ENCODE peak calls at places on chromosomes 3 and 15, in four cellular contexts. One of them, this sample, is unnamed.

GRCh38 chr3:123686254-123686653 is 101.4 kb upstream of the HACD2 start:
- DNase-seq in GDM1: no peak
- DNase-seq in T-helper 2 cell treated with Interferon-gamma antibody and Interleukin-4, amounts not matched to agents 5 μg/mL and 100 μg/mL, for 36 hours: no peak
- DNase-seq in glomerular endothelial cell: no peak
- DNase-seq in this sample: no peak

GRCh38 chr3:25362118-25362517 is 65.9 kb upstream of the RARB start:
- DNase-seq in glomerular endothelial cell: no peak
- DNase-seq in T-helper 2 cell treated with Interferon-gamma antibody and Interleukin-4, amounts not matched to agents 5 μg/mL and 100 μg/mL, for 36 hours: no peak
- DNase-seq in GDM1: no peak
- DNase-seq in this sample: no peak

GRCh38 chr3:161793194-161793825 is 296.7 kb downstream of the OTOL1 start:
- DNase-seq in T-helper 2 cell treated with Interferon-gamma antibody and Interleukin-4, amounts not matched to agents 5 μg/mL and 100 μg/mL, for 36 hours: no peak
- DNase-seq in GDM1: no peak
- DNase-seq in glomerular endothelial cell: no peak
- DNase-seq in this sample: no peak

GRCh38 chr3:184805351-184806038 is 6.5 kb upstream of the VPS8 start:
- DNase-seq in T-helper 2 cell treated with Interferon-gamma antibody and Interleukin-4, amounts not matched to agents 5 μg/mL and 100 μg/mL, for 36 hours: no peak
- DNase-seq in glomerular endothelial cell: no peak
- DNase-seq in GDM1: no peak
- DNase-seq in this sample: no peak

GRCh38 chr15:61057376-61057775 is 171.7 kb downstream of the RORA start:
- DNase-seq in T-helper 2 cell treated with Interferon-gamma antibody and Interleukin-4, amounts not matched to agents 5 μg/mL and 100 μg/mL, for 36 hours: no peak
- DNase-seq in GDM1: no peak
- DNase-seq in glomerular endothelial cell: no peak
- DNase-seq in this sample: no peak

GRCh38 chr3:180253283-180253682 is 216.5 kb upstream of the PEX5L start:
- DNase-seq in glomerular endothelial cell: no peak
- DNase-seq in GDM1: no peak
- DNase-seq in T-helper 2 cell treated with Interferon-gamma antibody and Interleukin-4, amounts not matched to agents 5 μg/mL and 100 μg/mL, for 36 hours: no peak
- DNase-seq in this sample: no peak

GRCh38 chr3:15300318-15301078 is 31.9 kb downstream of the SH3BP5 start:
- DNase-seq in glomerular endothelial cell: peak
- DNase-seq in T-helper 2 cell treated with Interferon-gamma antibody and Interleukin-4, amounts not matched to agents 5 μg/mL and 100 μg/mL, for 36 hours: no peak
- DNase-seq in GDM1: no peak
- DNase-seq in this sample: no peak

GRCh38 chr3:42032693-42033349 is 58.3 kb upstream of the TRAK1 start:
- DNase-seq in GDM1: no peak
- DNase-seq in T-helper 2 cell treated with Interferon-gamma antibody and Interleukin-4, amounts not matched to agents 5 μg/mL and 100 μg/mL, for 36 hours: no peak
- DNase-seq in glomerular endothelial cell: no peak
- DNase-seq in this sample: peak

GRCh38 chr15:99279783-99280307 is 28.6 kb downstream of the LRRC28 start:
- DNase-seq in GDM1: no peak
- DNase-seq in glomerular endothelial cell: no peak
- DNase-seq in T-helper 2 cell treated with Interferon-gamma antibody and Interleukin-4, amounts not matched to agents 5 μg/mL and 100 μg/mL, for 36 hours: peak
- DNase-seq in this sample: no peak

GRCh38 chr3:194273396-194274310 is 77.5 kb downstream of the CPN2 start:
- DNase-seq in glomerular endothelial cell: no peak
- DNase-seq in T-helper 2 cell treated with Interferon-gamma antibody and Interleukin-4, amounts not matched to agents 5 μg/mL and 100 μg/mL, for 36 hours: no peak
- DNase-seq in GDM1: no peak
- DNase-seq in this sample: no peak

GRCh38 chr15:43067717-43068461 is 37.9 kb downstream of the UBR1 start:
- DNase-seq in GDM1: no peak
- DNase-seq in glomerular endothelial cell: no peak
- DNase-seq in T-helper 2 cell treated with Interferon-gamma antibody and Interleukin-4, amounts not matched to agents 5 μg/mL and 100 μg/mL, for 36 hours: peak
- DNase-seq in this sample: no peak

GRCh38 chr15:39670687-39671086 is 89.8 kb downstream of the THBS1 start:
- DNase-seq in GDM1: no peak
- DNase-seq in T-helper 2 cell treated with Interferon-gamma antibody and Interleukin-4, amounts not matched to agents 5 μg/mL and 100 μg/mL, for 36 hours: no peak
- DNase-seq in glomerular endothelial cell: no peak
- DNase-seq in this sample: no peak

GRCh38 chr3:9026320-9027040 is 63.2 kb upstream of the RAD18 start:
- DNase-seq in GDM1: no peak
- DNase-seq in T-helper 2 cell treated with Interferon-gamma antibody and Interleukin-4, amounts not matched to agents 5 μg/mL and 100 μg/mL, for 36 hours: no peak
- DNase-seq in glomerular endothelial cell: no peak
- DNase-seq in this sample: no peak

GRCh38 chr3:148079370-148079769 is 618.3 kb upstream of the AGTR1 start:
- DNase-seq in T-helper 2 cell treated with Interferon-gamma antibody and Interleukin-4, amounts not matched to agents 5 μg/mL and 100 μg/mL, for 36 hours: no peak
- DNase-seq in glomerular endothelial cell: no peak
- DNase-seq in GDM1: no peak
- DNase-seq in this sample: peak

GRCh38 chr3:141498592-141499223 is 11.9 kb downstream of the RASA2 start:
- DNase-seq in T-helper 2 cell treated with Interferon-gamma antibody and Interleukin-4, amounts not matched to agents 5 μg/mL and 100 μg/mL, for 36 hours: peak
- DNase-seq in glomerular endothelial cell: no peak
- DNase-seq in GDM1: peak
- DNase-seq in this sample: no peak